ENCODE peak calls at places on chromosomes 11 and 22, in eight cellular contexts. G, O, U, P, N, D, E and X are unnamed samples.

GRCh38 chr22:47172771-47173534 is 410.5 kb downstream of the TBC1D22A start:
- DNase-seq in G (no peak), O (no peak), U (no peak), P (peak; percentile 38), N (peak; percentile 75), D (no peak), E (no peak), X (no peak)

GRCh38 chr11:57223601-57224000 is 13.4 kb downstream of the APLNR start:
- DNase-seq in G (no peak), O (no peak), U (peak; percentile 69), P (no peak), N (no peak), D (no peak), E (no peak), X (no peak)

GRCh38 chr22:46406791-46407190 is 71.3 kb downstream of the TRMU start:
- DNase-seq in G (no peak), O (no peak), U (no peak), P (no peak), N (no peak), D (no peak), E (no peak), X (no peak)

GRCh38 chr11:45933131-45933821 is 10.8 kb downstream of the LARGE2 start:
- DNase-seq in G (no peak), O (no peak), U (peak; percentile 50), P (no peak), N (peak; percentile 83), D (no peak), E (peak; percentile 22), X (no peak)

GRCh38 chr22:22219140-22219996 is 25.2 kb upstream of the VPREB1 start:
- DNase-seq in G (no peak), O (no peak), U (no peak), P (peak; percentile 15), N (peak; percentile 45), D (no peak), E (no peak), X (no peak)

GRCh38 chr11:131624526-131624925 is 254.1 kb downstream of the NTM start:
- DNase-seq in G (no peak), O (no peak), U (peak; percentile 81), P (no peak), N (no peak), D (no peak), E (no peak), X (peak; percentile 29)

GRCh38 chr11:130189492-130190210 is 30.1 kb downstream of the ST14 start:
- DNase-seq in G (no peak), O (no peak), U (no peak), P (no peak), N (no peak), D (no peak), E (no peak), X (no peak)

GRCh38 chr11:75826463-75827220 is 11.6 kb downstream of the UVRAG start:
- DNase-seq in G (no peak), O (no peak), U (peak; percentile 41), P (no peak), N (no peak), D (no peak), E (no peak), X (no peak)

GRCh38 chr11:67381244-67381972 is 8.0 kb upstream of the CLCF1 start:
- DNase-seq in G (no peak), O (no peak), U (no peak), P (no peak), N (no peak), D (no peak), E (no peak), X (no peak)

GRCh38 chr11:67384851-67385366 is 6.9 kb upstream of the RAD9A start:
- DNase-seq in G (no peak), O (no peak), U (peak; percentile 55), P (no peak), N (no peak), D (no peak), E (no peak), X (peak; percentile 83)

GRCh38 chr11:67378544-67378943 is 5.1 kb upstream of the CLCF1 start:
- DNase-seq in G (no peak), O (no peak), U (no peak), P (no peak), N (no peak), D (no peak), E (no peak), X (no peak)

GRCh38 chr11:67379061-67380058 is 6.0 kb upstream of the CLCF1 start:
- DNase-seq in G (no peak), O (no peak), U (peak; percentile 70), P (peak; percentile 51), N (no peak), D (no peak), E (no peak), X (no peak)

DNA sequence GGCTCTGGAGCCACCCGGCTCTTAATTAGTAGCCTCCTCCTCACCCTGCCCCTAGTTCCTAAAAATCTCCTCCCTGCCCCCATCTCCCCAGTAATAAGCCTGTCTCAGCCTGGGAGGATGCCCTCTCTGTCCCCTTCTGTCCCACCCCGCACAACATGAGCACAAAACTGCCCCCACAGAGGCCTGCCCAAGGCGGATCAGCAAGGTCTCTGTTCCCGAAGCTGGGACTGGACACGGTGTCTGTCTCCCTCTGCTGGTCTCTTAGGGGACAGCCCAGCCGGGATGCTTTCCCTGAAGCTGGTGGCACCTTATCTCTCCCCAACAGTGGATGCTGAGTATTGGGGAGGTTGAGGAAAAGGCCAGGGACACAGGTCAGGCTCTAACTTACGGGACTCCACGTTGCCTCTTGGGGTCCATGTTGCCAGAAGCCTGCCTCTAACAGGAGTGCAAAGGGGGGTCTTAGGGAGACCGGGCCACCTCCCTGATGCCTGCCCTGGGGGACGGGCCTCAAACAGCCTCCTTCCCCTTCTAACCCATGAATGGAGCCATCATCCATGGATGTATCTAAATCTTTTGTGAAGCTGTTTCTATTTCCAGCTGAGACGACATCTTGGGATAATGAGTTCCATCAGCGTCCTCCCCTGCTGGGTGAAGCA is 9.2 kb upstream of the RAD9A start:
- DNase-seq in G (peak; percentile 86), O (no peak), U (peak; percentile 57), P (peak; percentile 95), N (peak; percentile 97), D (peak; percentile 83), E (no peak), X (no peak)
- H3K4me3 ChIP-seq in G (no peak overlapping the region), O (no peak overlapping the region), U (no peak overlapping the region), P (no peak overlapping the region), N (no peak overlapping the region), D (no peak overlapping the region), E (no peak overlapping the region), X (no peak overlapping the region)

GRCh38 chr11:62850911-62851806 is 11.8 kb upstream of the WDR74 start:
- DNase-seq in G (no peak), O (no peak), U (no peak), P (peak; percentile 83), N (no peak), D (no peak), E (no peak), X (no peak)

GRCh38 chr11:62854013-62854824 is 14.8 kb upstream of the WDR74 start:
- DNase-seq in G (no peak), O (no peak), U (no peak), P (no peak), N (no peak), D (no peak), E (no peak), X (no peak)

GRCh38 chr11:62853279-62853965 is 14.0 kb upstream of the WDR74 start:
- DNase-seq in G (no peak), O (no peak), U (no peak), P (no peak), N (no peak), D (no peak), E (no peak), X (no peak)

GRCh38 chr11:62852523-62853188 is 13.3 kb upstream of the WDR74 start:
- DNase-seq in G (no peak), O (no peak), U (no peak), P (no peak), N (no peak), D (no peak), E (no peak), X (no peak)

DNA sequence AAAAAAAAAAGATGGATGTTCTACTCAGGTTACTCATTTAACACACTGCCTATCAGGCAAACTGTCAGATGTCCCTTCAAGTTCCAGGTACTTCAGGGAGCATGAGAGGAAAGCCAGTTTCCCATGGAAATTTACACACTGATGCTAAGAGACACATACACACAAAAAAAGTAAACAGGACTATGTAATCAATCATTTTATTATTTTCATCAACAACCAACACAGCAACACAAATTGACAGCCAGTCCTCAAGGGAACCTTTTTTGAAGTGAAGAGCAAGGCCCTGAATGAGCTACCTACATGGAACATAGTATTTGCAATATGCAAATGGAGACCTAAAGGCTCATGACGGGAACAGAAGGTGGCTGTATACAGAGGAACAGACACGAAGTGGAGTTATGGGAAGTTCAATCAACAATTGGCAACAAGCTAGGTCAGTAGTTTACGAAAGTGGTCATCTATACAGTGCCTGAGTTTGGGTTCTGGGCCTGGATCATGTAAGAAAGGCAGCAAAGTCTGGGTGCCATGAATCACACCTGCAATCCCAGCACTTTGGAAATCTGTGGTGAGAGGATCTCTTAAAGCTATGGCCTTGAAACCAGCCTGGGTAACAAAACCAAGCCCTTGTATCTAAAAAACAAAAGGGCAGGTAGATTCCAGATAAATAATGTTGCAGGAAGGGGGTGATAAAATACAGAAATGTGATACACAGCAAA is 12.6 kb upstream of the WDR74 start:
- DNase-seq in G (no peak), O (no peak), U (no peak), P (no peak), N (no peak), D (no peak), E (no peak), X (no peak)
- H3K4me3 ChIP-seq in G (no peak overlapping the region), O (no peak overlapping the region), U (no peak overlapping the region), P (peak overlapping the region; percentile 96), N (no peak overlapping the region), D (no peak overlapping the region), E (no peak overlapping the region), X (no peak overlapping the region)

DNA sequence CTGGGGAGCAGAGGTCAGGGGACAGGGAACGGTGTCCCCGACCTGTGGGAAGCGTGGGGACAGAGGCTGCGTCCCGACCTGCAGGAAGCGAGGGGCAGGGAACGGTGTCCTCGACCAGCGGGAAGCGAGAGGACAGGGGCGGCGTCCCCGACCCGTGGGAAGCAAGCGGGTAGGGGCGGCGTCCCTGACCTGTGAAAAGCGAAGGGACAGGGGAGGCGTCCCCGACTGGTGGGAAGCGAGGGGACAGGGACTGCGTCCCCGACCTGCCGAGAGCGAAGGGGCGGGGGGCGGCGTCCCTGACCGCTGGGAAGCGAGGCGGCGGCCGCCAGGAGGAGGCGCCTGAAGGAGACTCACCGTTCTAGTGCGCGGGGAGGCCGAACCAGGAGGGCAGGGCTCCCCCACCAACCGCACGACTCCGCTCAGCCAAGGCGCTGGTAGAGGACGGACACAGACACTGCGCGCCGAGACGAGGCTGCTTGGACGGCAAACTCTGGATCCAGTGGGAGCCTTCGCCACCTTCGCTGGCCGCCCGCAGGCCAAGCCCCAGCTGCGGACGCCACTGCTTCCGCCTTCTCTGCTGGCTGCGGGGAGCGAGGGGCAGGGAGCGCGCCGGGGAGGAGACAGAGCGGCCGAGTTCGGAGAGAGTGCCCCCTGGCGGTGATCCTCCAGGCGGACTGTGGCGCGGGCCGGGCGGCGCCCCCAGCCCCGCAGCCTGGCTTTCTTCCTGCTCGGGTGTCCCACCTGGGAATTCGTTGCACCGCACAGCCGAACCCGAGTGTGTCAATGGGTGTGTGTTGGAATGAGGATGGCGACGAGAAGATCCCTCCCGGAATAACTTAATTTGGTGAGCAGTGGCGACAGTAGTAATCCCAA is at the start of gene TRAF6:
- DNase-seq in G (peak; percentile 94), O (peak; percentile 49), U (peak; percentile 81), P (peak; percentile 96), N (peak; percentile 97), D (peak; percentile 95), E (peak; percentile 57), X (no peak)
- H3K4me3 ChIP-seq in G (peak within 1 kb of the TSS; percentile 93), O (peak within 1 kb of the TSS; percentile 80), U (peak within 1 kb of the TSS; percentile 95), P (peak within 1 kb of the TSS; percentile 94), N (peak within 1 kb of the TSS; percentile 96), D (peak within 1 kb of the TSS; percentile 82), E (peak within 1 kb of the TSS; percentile 93), X (peak within 1 kb of the TSS; percentile 78)

DNA sequence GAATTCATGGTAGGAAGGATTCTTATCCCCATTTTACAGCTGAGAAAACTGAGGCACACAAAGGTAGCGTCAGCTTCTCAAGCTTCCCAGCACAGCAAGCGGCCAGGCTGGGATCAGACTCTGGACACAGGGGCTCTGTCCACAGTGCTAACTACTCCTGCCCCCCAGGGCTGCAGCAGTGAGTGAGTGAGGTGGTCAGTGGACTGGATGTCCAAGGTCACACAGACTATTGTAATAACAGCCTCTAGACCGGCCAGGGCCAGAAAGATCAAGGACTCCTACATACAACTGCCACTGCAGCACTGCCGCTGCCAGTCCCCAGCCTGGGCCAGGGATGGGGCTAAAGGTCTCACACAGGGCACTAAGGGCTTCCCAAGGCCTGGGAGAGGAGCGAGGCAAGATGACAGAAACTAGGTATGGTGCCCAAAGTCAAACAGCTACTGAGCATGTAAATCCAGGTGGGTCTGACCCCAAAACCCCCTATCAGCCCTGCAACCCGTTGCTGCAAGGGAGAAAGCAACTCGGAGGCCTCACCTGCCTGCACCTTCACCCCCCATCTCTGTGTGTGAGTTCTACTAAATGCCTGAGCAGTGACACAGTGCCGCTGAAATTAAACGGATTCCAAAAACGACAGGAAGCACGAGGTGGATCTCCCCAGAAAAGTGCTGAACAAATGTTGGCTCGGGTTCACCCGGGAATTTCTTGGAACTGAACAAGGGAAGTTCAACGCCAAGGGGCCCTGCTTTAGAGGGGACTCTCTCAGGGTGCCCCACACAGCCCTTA is 161.8 kb upstream of the GRK3 start:
- DNase-seq in G (peak; percentile 54), O (no peak), U (peak; percentile 74), P (no peak), N (no peak), D (no peak), E (peak; percentile 40), X (no peak)
- H3K4me3 ChIP-seq in G (no peak overlapping the region), O (peak overlapping the region; percentile 76), U (peak overlapping the region; percentile 69), P (peak overlapping the region; percentile 90), N (no peak overlapping the region), D (no peak overlapping the region), E (peak overlapping the region; percentile 56), X (peak overlapping the region; percentile 73)